ENCODE peak calls at places on chromosomes 1 and 21, in nine cellular contexts. H is heart right ventricle; S is CD4-positive, CD25-positive, alpha-beta regulatory T cell; C is A549; R is upper lobe of right lung; O is tibial artery; A is fibroblast of lung; J is right cardiac atrium; X is hepatocyte. Z is an unnamed sample.

GRCh38 chr1:178530037-178530402 is 17.1 kb downstream of the TEX35 start:
- DNase-seq in C (no peak), X (peak; percentile 69), J (peak; percentile 54), S (no peak), R (no peak), A (peak; percentile 69), O (peak; percentile 16), H (peak; percentile 30), Z (peak; percentile 51)

GRCh38 chr1:10724948-10725852 is 71.2 kb downstream of the CASZ1 start:
- DNase-seq in H (peak; percentile 72), J (peak; percentile 89), R (peak; percentile 84), C (no peak), A (peak; percentile 40), S (no peak), O (peak; percentile 40), X (peak; percentile 37), Z (peak; percentile 80)

GRCh38 chr1:30523055-30524020 is 200.0 kb downstream of the MATN1 start:
- DNase-seq in C (no peak), J (no peak), O (no peak), H (no peak), A (peak; percentile 16), X (no peak), S (no peak), R (no peak), Z (no peak)

GRCh38 chr1:3548156-3548893 is 63.0 kb downstream of the MEGF6 start:
- DNase-seq in O (no peak), J (no peak), H (peak; percentile 37), A (peak; percentile 12), X (no peak), C (no peak), R (no peak), S (no peak), Z (peak; percentile 89)

GRCh38 chr1:68210027-68210426 is 22.3 kb downstream of the WLS start:
- DNase-seq in H (no peak), R (no peak), S (no peak), A (no peak), X (no peak), J (no peak), O (no peak), C (no peak), Z (no peak)

GRCh38 chr21:42385619-42386018 is 10.2 kb downstream of the TMPRSS3 start:
- DNase-seq in H (no peak), C (no peak), S (no peak), O (no peak), A (no peak), J (no peak), X (no peak), R (peak; percentile 37), Z (no peak)

GRCh38 chr1:218521414-218522169 is 176.5 kb downstream of the TGFB2 start:
- DNase-seq in A (peak; percentile 55), J (no peak), O (peak; percentile 54), S (peak; percentile 1), H (no peak), C (no peak), R (no peak), X (peak; percentile 34), Z (no peak)

GRCh38 chr21:14119038-14119437 is 91.7 kb downstream of the LIPI start:
- DNase-seq in J (no peak), O (no peak), H (no peak), A (no peak), C (no peak), S (no peak), R (no peak), X (peak; percentile 33), Z (no peak)

GRCh38 chr1:35112668-35113067 is 33.5 kb downstream of the ZMYM1 start:
- DNase-seq in A (peak; percentile 29), R (no peak), J (no peak), X (no peak), C (no peak), O (no peak), H (no peak), S (no peak), Z (no peak)

GRCh38 chr1:34162852-34163766 is 1.9 kb downstream of the CSMD2 start:
- DNase-seq in J (peak; percentile 87), S (no peak), A (peak; percentile 59), O (peak; percentile 72), X (peak; percentile 92), C (peak; percentile 51), R (peak; percentile 89), H (peak; percentile 50), Z (peak; percentile 93)

DNA sequence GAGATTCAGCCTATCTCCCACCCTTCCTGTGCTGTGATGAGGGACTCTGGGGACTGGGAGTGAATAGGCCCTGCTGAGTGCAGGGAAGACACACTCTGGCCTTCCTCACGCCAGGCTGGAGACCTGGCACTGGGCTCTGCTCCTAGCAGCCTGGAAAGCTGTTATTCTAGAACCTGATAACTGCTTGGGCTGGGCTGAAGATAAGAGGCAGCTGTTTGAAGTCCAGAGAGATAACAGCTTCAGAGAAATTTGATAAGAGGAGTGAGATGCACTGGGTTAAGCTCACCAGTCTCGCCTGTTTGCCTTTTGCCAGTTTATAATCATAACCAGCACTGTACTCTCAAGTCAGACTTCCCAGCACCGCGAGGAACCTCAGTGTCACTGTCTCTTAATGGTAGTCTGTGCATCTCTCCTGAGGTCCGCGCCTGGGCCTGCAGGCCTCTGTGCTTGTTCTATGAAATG is 46.6 kb upstream of the GPR37L1 start:
- DNase-seq in A (no peak), R (no peak), C (no peak), H (peak; percentile 18), J (no peak), S (no peak), O (no peak), X (peak; percentile 49), Z (no peak)
- H3K4me3 ChIP-seq in A (no peak overlapping the region), R (no peak overlapping the region), C (no peak overlapping the region), H (no peak overlapping the region), J (no peak overlapping the region), S (no peak overlapping the region), O (no peak overlapping the region), X (no peak overlapping the region), Z (no peak overlapping the region)

GRCh38 chr1:6385673-6386191 is 7.8 kb downstream of the ACOT7 start:
- DNase-seq in J (no peak), X (peak; percentile 68), A (peak; percentile 87), S (no peak), H (peak; percentile 28), O (no peak), C (peak; percentile 65), R (peak; percentile 77), Z (peak; percentile 82)
- H3K27ac ChIP-seq in J (no peak overlapping the region), X (peak overlapping the region; percentile 50), A (no peak overlapping the region), S (no peak overlapping the region), H (peak overlapping the region; percentile 18), O (no peak overlapping the region), C (peak overlapping the region; percentile 90), R (no peak overlapping the region), Z (no peak overlapping the region)

GRCh38 chr1:209103135-209103534 is 480.4 kb upstream of the CAMK1G start:
- DNase-seq in O (no peak), C (no peak), H (no peak), A (no peak), S (no peak), R (no peak), X (no peak), J (no peak), Z (no peak)
- H3K9me3 ChIP-seq in O (no peaks in the 10 kb centered on the region), C (no peaks in the 10 kb centered on the region), H (no peaks in the 10 kb centered on the region), A (no peaks in the 10 kb centered on the region), S (no peaks in the 10 kb centered on the region), R (no peaks in the 10 kb centered on the region), X (no peaks in the 10 kb centered on the region), J (no peaks in the 10 kb centered on the region), Z (no peaks in the 10 kb centered on the region)

GRCh38 chr1:213264534-213264933 is 213.5 kb downstream of the RPS6KC1 start:
- DNase-seq in S (no peak), X (no peak), C (no peak), H (no peak), R (no peak), J (no peak), O (no peak), A (no peak), Z (no peak)

GRCh38 chr1:213256438-213257087 is 205.5 kb downstream of the RPS6KC1 start:
- DNase-seq in H (no peak), J (no peak), S (no peak), R (no peak), A (no peak), C (no peak), O (no peak), X (no peak), Z (no peak)

DNA sequence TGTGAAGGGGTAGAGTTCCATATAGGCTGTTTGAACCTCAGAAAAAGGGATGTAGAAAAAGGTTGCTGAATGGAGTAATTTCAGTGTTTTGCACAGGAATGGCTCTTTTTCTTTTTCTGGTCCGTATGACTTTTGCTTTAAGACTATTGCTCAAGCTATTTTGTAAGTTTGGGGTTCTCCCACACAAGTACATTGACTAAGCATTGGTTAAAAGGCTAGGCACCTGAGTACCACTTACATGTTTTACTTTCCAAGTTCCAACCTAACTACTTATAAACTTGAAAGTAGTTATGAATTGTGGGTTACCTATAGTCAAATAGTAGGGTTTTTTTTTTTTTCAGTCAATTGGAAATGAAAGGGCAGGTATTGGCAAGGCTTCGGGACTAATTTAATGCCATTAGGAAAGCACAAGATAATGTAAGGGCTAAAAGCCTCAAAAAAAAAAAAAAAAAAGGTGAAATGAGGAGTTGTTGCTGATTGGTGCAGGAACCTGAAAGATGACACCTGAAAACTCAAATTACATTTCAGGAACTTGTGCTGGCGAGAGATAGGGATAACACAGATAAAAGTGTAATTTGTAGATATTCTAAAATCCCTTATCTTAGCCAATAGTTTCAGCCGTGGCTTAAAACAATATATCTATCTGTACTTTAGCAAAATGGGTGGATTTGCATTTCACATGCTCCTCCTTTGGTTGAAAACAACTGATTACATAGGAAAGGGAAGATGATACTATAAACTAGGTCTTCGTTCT is 209.5 kb downstream of the RPS6KC1 start:
- DNase-seq in O (no peak), S (no peak), C (no peak), J (no peak), A (no peak), R (no peak), X (no peak), H (no peak), Z (no peak)
- H3K4me3 ChIP-seq in O (no peak overlapping the region), S (no peak overlapping the region), C (no peak overlapping the region), J (no peak overlapping the region), A (no peak overlapping the region), R (no peak overlapping the region), X (no peak overlapping the region), H (no peak overlapping the region), Z (no peak overlapping the region)

DNA sequence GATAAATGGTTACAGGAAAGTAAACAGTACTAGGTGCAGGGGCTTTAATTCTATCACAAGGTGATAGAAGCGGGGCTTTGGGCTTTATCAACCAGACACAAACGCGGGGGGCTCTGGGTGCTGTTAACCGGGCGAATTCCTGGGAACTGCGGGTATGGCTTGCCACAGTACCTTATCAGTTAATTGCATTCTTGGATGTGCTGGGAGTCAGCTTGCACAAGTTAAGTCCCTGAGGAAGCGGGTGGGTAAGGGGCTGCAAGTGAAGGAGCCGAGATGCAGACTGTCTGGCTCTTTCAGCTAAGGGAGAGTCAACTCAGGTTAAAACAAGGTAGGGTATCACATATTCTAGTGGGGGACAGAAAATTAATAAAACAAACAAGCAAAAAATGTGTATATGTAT is 661 bp downstream of the GBP4 start:
- DNase-seq in O (no peak), J (no peak), R (no peak), S (no peak), X (no peak), C (no peak), A (no peak), H (no peak), Z (no peak)
- H3K27ac ChIP-seq in O (peak overlapping the region; percentile 59), J (peak overlapping the region; percentile 88), R (peak overlapping the region; percentile 82), S (peak overlapping the region; percentile 82), X (no peak overlapping the region), C (no peak overlapping the region), A (no peak overlapping the region), H (peak overlapping the region; percentile 82), Z (no peak overlapping the region)